ENCODE peak calls at places on chromosomes 16 and 17, in seven cellular contexts. O, X, F, W, N, Y and Q are unnamed samples.

GRCh38 chr16:17258848-17259713 is 211.7 kb downstream of the XYLT1 start:
- DNase-seq in O (peak; percentile 87), X (no peak), F (no peak), W (no peak), N (no peak), Y (no peak), Q (no peak)

GRCh38 chr17:29253037-29253436 is 6.4 kb downstream of the CRYBA1 start:
- DNase-seq in O (no peak), X (no peak), F (no peak), W (no peak), N (no peak), Y (no peak), Q (no peak)

GRCh38 chr17:28180449-28180848 is 138.0 kb downstream of the NLK start:
- DNase-seq in O (no peak), X (no peak), F (no peak), W (no peak), N (no peak), Y (peak; percentile 81), Q (no peak)

GRCh38 chr16:50185005-50185505 is 31.9 kb downstream of the TENT4B start:
- DNase-seq in O (peak; percentile 14), X (no peak), F (no peak), W (no peak), N (no peak), Y (peak; percentile 61), Q (no peak)

GRCh38 chr17:7446669-7447068 is 1.8 kb downstream of the CHRNB1 start:
- DNase-seq in O (no peak), X (no peak), F (no peak), W (no peak), N (no peak), Y (no peak), Q (no peak)

GRCh38 chr16:4376126-4376819 is 4.6 kb downstream of the VASN start:
- DNase-seq in O (no peak), X (no peak), F (peak; percentile 52), W (peak; percentile 97), N (no peak), Y (peak; percentile 71), Q (peak; percentile 81)

GRCh38 chr17:76076100-76076764 is 1.7 kb downstream of the GALR2 start:
- DNase-seq in O (no peak), X (no peak), F (no peak), W (no peak), N (no peak), Y (no peak), Q (no peak)

GRCh38 chr16:86772231-86772510 is 193.8 kb downstream of the FOXL1 start:
- DNase-seq in O (no peak), X (no peak), F (no peak), W (no peak), N (no peak), Y (no peak), Q (no peak)

GRCh38 chr16:30030011-30030685 is 923 bp downstream of the TLCD3B start:
- DNase-seq in O (no peak), X (no peak), F (no peak), W (no peak), N (no peak), Y (no peak), Q (no peak)

GRCh38 chr16:88528902-88529318 is 41.3 kb upstream of the ZC3H18 start:
- DNase-seq in O (no peak), X (no peak), F (no peak), W (no peak), N (no peak), Y (no peak), Q (no peak)

GRCh38 chr17:81403040-81403467 is 7.8 kb downstream of the BAHCC1 start:
- DNase-seq in O (no peak), X (no peak), F (no peak), W (no peak), N (no peak), Y (peak; percentile 31), Q (no peak)

GRCh38 chr16:20811889-20812439 is 5.6 kb downstream of the REXO5 start:
- DNase-seq in O (peak; percentile 9), X (no peak), F (no peak), W (no peak), N (no peak), Y (no peak), Q (no peak)

GRCh38 chr17:17028059-17028877 is 14.0 kb upstream of the MPRIP start:
- DNase-seq in O (no peak), X (no peak), F (no peak), W (peak; percentile 75), N (no peak), Y (peak; percentile 59), Q (no peak)

GRCh38 chr16:85174871-85175723 is 62.8 kb upstream of the CIBAR2 start:
- DNase-seq in O (no peak), X (no peak), F (no peak), W (no peak), N (no peak), Y (no peak), Q (no peak)

GRCh38 chr17:40024901-40025300 is 9.7 kb downstream of the CSF3 start:
- DNase-seq in O (no peak), X (no peak), F (no peak), W (no peak), N (no peak), Y (peak; percentile 78), Q (no peak)

GRCh38 chr16:4917117-4917516 is 19.8 kb downstream of the PPL start:
- DNase-seq in O (no peak), X (no peak), F (no peak), W (no peak), N (no peak), Y (peak; percentile 75), Q (peak; percentile 38)

GRCh38 chr17:41177727-41178271 is at the start of gene KRTAP4-2:
- DNase-seq in O (no peak), X (no peak), F (no peak), W (no peak), N (no peak), Y (no peak), Q (no peak)

GRCh38 chr17:80124351-80124981 is 22.5 kb downstream of the EIF4A3 start:
- DNase-seq in O (peak; percentile 24), X (no peak), F (no peak), W (peak; percentile 60), N (no peak), Y (peak; percentile 54), Q (no peak)